ENCODE peak calls at places on chromosomes 5 and 9, in ten cellular contexts. B is IMR-90; F is heart left ventricle; Y is CD4-positive, CD25-positive, alpha-beta regulatory T cell; G is effector memory CD4-positive, alpha-beta T cell; Q is upper lobe of right lung; K is right cardiac atrium; E is suprapubic skin; A is tibial artery; D is sigmoid colon. V is an unnamed sample.

GRCh38 chr5:75016896-75017295 is 35.5 kb downstream of the GCNT4 start:
- DNase-seq in B (no peak), F (no peak), Y (no peak), G (no peak), Q (no peak), K (no peak), E (no peak), A (no peak), D (no peak), V (no peak)

GRCh38 chr9:120932086-120932818 is 5.7 kb upstream of the TRAF1 start:
- DNase-seq in B (no peak), F (no peak), Y (no peak), G (no peak), Q (no peak), K (no peak), E (no peak), A (no peak), D (no peak), V (no peak)

GRCh38 chr9:98341157-98342102 is 86.0 kb upstream of the TBC1D2 start:
- DNase-seq in B (no peak), F (no peak), Y (no peak), G (no peak), Q (no peak), K (no peak), E (no peak), A (no peak), D (no peak), V (no peak)

GRCh38 chr9:83355729-83356128 is 182.5 kb downstream of the FRMD3 start:
- DNase-seq in B (no peak), F (peak; percentile 49), Y (no peak), G (no peak), Q (no peak), K (peak; percentile 85), E (no peak), A (no peak), D (no peak), V (no peak)

GRCh38 chr5:10329808-10330481 is 22.2 kb upstream of the CMBL start:
- DNase-seq in B (peak; percentile 88), F (peak; percentile 68), Y (no peak), G (no peak), Q (no peak), K (peak; percentile 72), E (no peak), A (peak; percentile 50), D (peak; percentile 80), V (no peak)

GRCh38 chr9:93138171-93138764 is 4.2 kb upstream of the NINJ1 start:
- DNase-seq in B (no peak), F (no peak), Y (no peak), G (no peak), Q (no peak), K (peak; percentile 27), E (no peak), A (no peak), D (no peak), V (no peak)

GRCh38 chr5:42591026-42591425 is 165.6 kb upstream of the CCDC152 start:
- DNase-seq in B (no peak), F (peak; percentile 87), Y (no peak), G (no peak), Q (no peak), K (peak; percentile 90), E (no peak), A (no peak), D (peak; percentile 69), V (no peak)

GRCh38 chr9:137235424-137236237 is 4.9 kb downstream of the SLC34A3 start:
- DNase-seq in B (no peak), F (no peak), Y (no peak), G (no peak), Q (no peak), K (no peak), E (no peak), A (no peak), D (no peak), V (no peak)

GRCh38 chr5:38070304-38070703 is 188.1 kb upstream of the EGFLAM start:
- DNase-seq in B (no peak), F (no peak), Y (no peak), G (no peak), Q (no peak), K (no peak), E (no peak), A (no peak), D (no peak), V (no peak)

GRCh38 chr9:121498150-121498486 is 1.5 kb downstream of the GGTA1 start:
- DNase-seq in B (peak; percentile 72), F (no peak), Y (peak; percentile 24), G (no peak), Q (no peak), K (peak; percentile 73), E (no peak), A (peak; percentile 83), D (no peak), V (no peak)

GRCh38 chr9:113632776-113633590 is 169.5 kb downstream of the RGS3 start:
- DNase-seq in B (peak; percentile 78), F (no peak), Y (no peak), G (no peak), Q (peak; percentile 45), K (no peak), E (peak; percentile 52), A (peak; percentile 19), D (peak; percentile 36), V (no peak)
- H3K27ac ChIP-seq in B (no peak overlapping the region), F (no peak overlapping the region), Y (no peak overlapping the region), G (no peak overlapping the region), Q (no peak overlapping the region), K (no peak overlapping the region), E (no peak overlapping the region), A (no peak overlapping the region), D (no peak overlapping the region), V (no peak overlapping the region)

GRCh38 chr5:157987259-157987658 is 128.3 kb upstream of the CLINT1 start:
- DNase-seq in B (no peak), F (no peak), Y (no peak), G (no peak), Q (no peak), K (no peak), E (no peak), A (no peak), D (no peak), V (no peak)

GRCh38 chr5:157986431-157986990 is 127.6 kb upstream of the CLINT1 start:
- DNase-seq in B (no peak), F (no peak), Y (no peak), G (no peak), Q (no peak), K (no peak), E (no peak), A (no peak), D (no peak), V (no peak)

GRCh38 chr5:157984611-157985010 is 125.7 kb upstream of the CLINT1 start:
- DNase-seq in B (no peak), F (no peak), Y (no peak), G (no peak), Q (no peak), K (no peak), E (no peak), A (no peak), D (no peak), V (no peak)

GRCh38 chr5:157989296-157989695 is 130.4 kb upstream of the CLINT1 start:
- DNase-seq in B (no peak), F (no peak), Y (no peak), G (no peak), Q (no peak), K (no peak), E (no peak), A (no peak), D (no peak), V (no peak)

GRCh38 chr5:157983906-157984551 is 125.1 kb upstream of the CLINT1 start:
- DNase-seq in B (no peak), F (no peak), Y (no peak), G (no peak), Q (no peak), K (peak; percentile 81), E (no peak), A (no peak), D (no peak), V (no peak)
- H3K27ac ChIP-seq in B (no peak overlapping the region), F (no peak overlapping the region), Y (no peak overlapping the region), G (no peak overlapping the region), Q (no peak overlapping the region), K (no peak overlapping the region), E (no peak overlapping the region), A (no peak overlapping the region), D (peak overlapping the region; percentile 25), V (no peak overlapping the region)

GRCh38 chr9:124046189-124046588 is 34.6 kb downstream of the LHX2 start:
- DNase-seq in B (no peak), F (no peak), Y (no peak), G (no peak), Q (no peak), K (no peak), E (no peak), A (no peak), D (no peak), V (no peak)
- H3K27ac ChIP-seq in B (no peak overlapping the region), F (no peak overlapping the region), Y (no peak overlapping the region), G (no peak overlapping the region), Q (no peak overlapping the region), K (no peak overlapping the region), E (peak overlapping the region; percentile 61), A (no peak overlapping the region), D (no peak overlapping the region), V (no peak overlapping the region)

GRCh38 chr5:103218164-103218563 is 40.4 kb upstream of the MACIR start:
- DNase-seq in B (peak; percentile 87), F (no peak), Y (no peak), G (no peak), Q (no peak), K (no peak), E (no peak), A (no peak), D (no peak), V (no peak)

GRCh38 chr5:103211858-103212500 is 46.6 kb upstream of the MACIR start:
- DNase-seq in B (no peak), F (no peak), Y (no peak), G (no peak), Q (no peak), K (no peak), E (no peak), A (no peak), D (no peak), V (no peak)

GRCh38 chr5:103216697-103217096 is 41.9 kb upstream of the MACIR start:
- DNase-seq in B (no peak), F (no peak), Y (no peak), G (no peak), Q (no peak), K (no peak), E (no peak), A (no peak), D (no peak), V (no peak)

GRCh38 chr5:103216137-103216536 is 42.4 kb upstream of the MACIR start:
- DNase-seq in B (peak; percentile 4), F (no peak), Y (no peak), G (no peak), Q (no peak), K (no peak), E (no peak), A (no peak), D (no peak), V (no peak)

GRCh38 chr5:103217101-103217500 is 41.5 kb upstream of the MACIR start:
- DNase-seq in B (no peak), F (no peak), Y (no peak), G (no peak), Q (no peak), K (no peak), E (no peak), A (no peak), D (no peak), V (no peak)
- H3K27ac ChIP-seq in B (no peak overlapping the region), F (no peak overlapping the region), Y (no peak overlapping the region), G (no peak overlapping the region), Q (no peak overlapping the region), K (no peak overlapping the region), E (no peak overlapping the region), A (no peak overlapping the region), D (no peak overlapping the region), V (no peak overlapping the region)